ENCODE peak calls at places on chromosome 2, in six cellular contexts. I is sigmoid colon, M is SHP77, B is iPS-NIHi11, V is nephron progenitor cell, J is cardiac septum. H is an unnamed sample.

GRCh38 chr2:222306393-222307137 is 7.8 kb upstream of the PAX3 start:
- DNase-seq in I (no peak), B (no peak), M (no peak), V (no peak), J (no peak), H (no peak)

GRCh38 chr2:25899404-25899925 is 21.2 kb upstream of the ASXL2 start:
- DNase-seq in V (no peak), J (no peak), M (no peak), B (no peak), I (no peak), H (no peak)

GRCh38 chr2:49687873-49688272 is 533.6 kb upstream of the FSHR start:
- DNase-seq in M (no peak), V (no peak), B (no peak), J (no peak), I (no peak), H (peak)

GRCh38 chr2:27954261-27954673 is 63.7 kb downstream of the BABAM2 start:
- DNase-seq in M (no peak), V (no peak), I (no peak), J (no peak), B (no peak), H (no peak)

GRCh38 chr2:86225581-86225980 is 26.3 kb downstream of the MRPL35 start:
- DNase-seq in B (no peak), I (peak), M (no peak), V (no peak), J (peak), H (no peak)

GRCh38 chr2:171318463-171318934 is 115.3 kb downstream of the METTL8 start:
- DNase-seq in M (no peak), J (no peak), B (no peak), I (peak), V (peak), H (no peak)

GRCh38 chr2:226447338-226447885 is 352.2 kb downstream of the IRS1 start:
- DNase-seq in V (no peak), J (no peak), B (no peak), I (no peak), M (no peak), H (no peak)

GRCh38 chr2:219452361-219453317 is 18.0 kb downstream of the SPEG start:
- DNase-seq in I (peak), B (no peak), J (peak), M (no peak), V (no peak), H (no peak)

GRCh38 chr2:33011941-33012340 is 65.2 kb downstream of the LTBP1 start:
- DNase-seq in V (no peak), B (no peak), J (no peak), M (no peak), I (no peak), H (no peak)

GRCh38 chr2:59180111-59180510 is 939.0 kb upstream of the FANCL start:
- DNase-seq in J (no peak), B (no peak), M (no peak), I (no peak), V (no peak), H (no peak)

GRCh38 chr2:24734741-24735140 is 58.5 kb downstream of the PTRHD1 start:
- DNase-seq in M (no peak), J (no peak), V (no peak), B (no peak), I (no peak), H (no peak)

GRCh38 chr2:177242136-177242987 is 22.2 kb downstream of the NFE2L2 start:
- DNase-seq in I (peak), J (no peak), B (peak), V (no peak), M (no peak), H (peak)

GRCh38 chr2:181991171-181991885 is 5.7 kb downstream of the PPP1R1C start:
- DNase-seq in M (no peak), I (no peak), J (no peak), V (no peak), B (no peak), H (no peak)

GRCh38 chr2:28102455-28102874 is 211.9 kb downstream of the BABAM2 start:
- DNase-seq in M (no peak), B (no peak), I (no peak), J (no peak), V (no peak), H (no peak)

GRCh38 chr2:223944166-223944703 is 900 bp downstream of the WDFY1 start:
- DNase-seq in B (peak), M (no peak), I (peak), J (peak), V (peak), H (no peak)

GRCh38 chr2:220396287-220396686 is 768.9 kb downstream of the SLC4A3 start:
- DNase-seq in B (no peak), V (no peak), M (no peak), I (no peak), J (no peak), H (no peak)

GRCh38 chr2:193847140-193847539 is 1652.4 kb upstream of the TMEFF2 start:
- DNase-seq in B (no peak), J (no peak), V (no peak), I (no peak), M (no peak), H (no peak)

GRCh38 chr2:61707984-61708852 is 145.6 kb downstream of the FAM161A start:
- DNase-seq in J (no peak), B (no peak), V (peak), M (peak), I (no peak), H (no peak)

GRCh38 chr2:134155134-134155533 is 98.7 kb upstream of the MGAT5 start:
- DNase-seq in V (no peak), M (no peak), B (no peak), J (no peak), I (no peak), H (no peak)

GRCh38 chr2:140683658-140684057 is 1447.2 kb downstream of the LRP1B start:
- DNase-seq in J (no peak), I (no peak), V (no peak), M (no peak), B (no peak), H (no peak)

GRCh38 chr2:147630585-147630984 is 214.2 kb upstream of the ACVR2A start:
- DNase-seq in V (no peak), B (no peak), I (no peak), J (no peak), M (no peak), H (no peak)

GRCh38 chr2:3349211-3349693 is 28.4 kb downstream of the EIPR1 start:
- DNase-seq in V (no peak), M (no peak), I (no peak), B (no peak), J (no peak), H (peak)

GRCh38 chr2:144849612-144850011 is 329.7 kb upstream of the ZEB2 start:
- DNase-seq in B (no peak), V (no peak), I (no peak), J (no peak), M (no peak), H (no peak)

GRCh38 chr2:236876642-236877041 is 209.0 kb upstream of the COPS8 start:
- DNase-seq in M (no peak), J (no peak), V (no peak), I (no peak), B (no peak), H (no peak)

GRCh38 chr2:237143676-237144440 is 58.2 kb downstream of the COPS8 start:
- DNase-seq in M (no peak), I (no peak), J (no peak), V (no peak), B (no peak), H (no peak)

GRCh38 chr2:132448331-132448730 is 31.7 kb downstream of the GPR39 start:
- DNase-seq in J (no peak), V (no peak), M (no peak), I (no peak), B (no peak), H (no peak)

GRCh38 chr2:85410584-85411404 is 628 bp upstream of the CAPG start:
- DNase-seq in I (no peak), J (no peak), M (no peak), B (no peak), V (no peak), H (no peak)

GRCh38 chr2:45585267-45585861 is 25.7 kb downstream of the SRBD1 start:
- DNase-seq in V (no peak), I (no peak), M (no peak), J (no peak), B (peak), H (no peak)

GRCh38 chr2:206259615-206260426 is 14.6 kb upstream of the ZDBF2 start:
- DNase-seq in V (no peak), I (no peak), M (no peak), B (no peak), J (no peak), H (no peak)

GRCh38 chr2:234741976-234742375 is 209.8 kb upstream of the SH3BP4 start:
- DNase-seq in B (no peak), I (no peak), V (no peak), M (no peak), J (no peak), H (no peak)

GRCh38 chr2:17793803-17794349 is 22.4 kb upstream of the MSGN1 start:
- DNase-seq in V (no peak), I (no peak), B (no peak), M (no peak), J (no peak), H (no peak)